ENCODE peak calls at places on chromosomes 12 and 14, in nine cellular contexts. One of them, this sample, is unnamed.

GRCh38 chr14:49303952-49304516 is 282.1 kb downstream of the RPS29 start:
- DNase-seq in H54: peak; percentile 2
- DNase-seq in progenitor cell of endocrine pancreas: peak; percentile 53
- DNase-seq in keratinocyte: no peak
- DNase-seq in astrocyte of the hippocampus: peak; percentile 77
- DNase-seq in iPS-NIHi11: peak; percentile 61
- DNase-seq in A673: peak; percentile 70
- DNase-seq in NCI-H1092: no peak
- DNase-seq in ovary: peak; percentile 31
- DNase-seq in this sample: no peak

GRCh38 chr12:76190249-76190648 is 105.8 kb upstream of the NAP1L1 start:
- DNase-seq in H54: no peak
- DNase-seq in progenitor cell of endocrine pancreas: no peak
- DNase-seq in keratinocyte: no peak
- DNase-seq in astrocyte of the hippocampus: no peak
- DNase-seq in iPS-NIHi11: no peak
- DNase-seq in A673: no peak
- DNase-seq in NCI-H1092: no peak
- DNase-seq in ovary: no peak
- DNase-seq in this sample: no peak

GRCh38 chr14:68856572-68856971 is 63.7 kb upstream of the ZFP36L1 start:
- DNase-seq in H54: no peak
- DNase-seq in progenitor cell of endocrine pancreas: no peak
- DNase-seq in keratinocyte: no peak
- DNase-seq in astrocyte of the hippocampus: no peak
- DNase-seq in iPS-NIHi11: no peak
- DNase-seq in A673: no peak
- DNase-seq in NCI-H1092: no peak
- DNase-seq in ovary: no peak
- DNase-seq in this sample: no peak

GRCh38 chr12:98578392-98578791 is 15.1 kb upstream of the SLC25A3 start:
- DNase-seq in H54: no peak
- DNase-seq in progenitor cell of endocrine pancreas: no peak
- DNase-seq in keratinocyte: no peak
- DNase-seq in astrocyte of the hippocampus: no peak
- DNase-seq in iPS-NIHi11: no peak
- DNase-seq in A673: no peak
- DNase-seq in NCI-H1092: no peak
- DNase-seq in ovary: no peak
- DNase-seq in this sample: no peak

GRCh38 chr12:67661311-67662011 is 12.9 kb downstream of the DYRK2 start:
- DNase-seq in H54: no peak
- DNase-seq in progenitor cell of endocrine pancreas: no peak
- DNase-seq in keratinocyte: no peak
- DNase-seq in astrocyte of the hippocampus: peak; percentile 26
- DNase-seq in iPS-NIHi11: no peak
- DNase-seq in A673: peak; percentile 85
- DNase-seq in NCI-H1092: no peak
- DNase-seq in ovary: no peak
- DNase-seq in this sample: peak; percentile 24

GRCh38 chr12:132079190-132079589 is 64.9 kb downstream of the DDX51 start:
- DNase-seq in H54: no peak
- DNase-seq in progenitor cell of endocrine pancreas: no peak
- DNase-seq in keratinocyte: no peak
- DNase-seq in astrocyte of the hippocampus: no peak
- DNase-seq in iPS-NIHi11: no peak
- DNase-seq in A673: no peak
- DNase-seq in NCI-H1092: no peak
- DNase-seq in ovary: peak; percentile 74
- DNase-seq in this sample: no peak

GRCh38 chr12:105804591-105805265 is 334.0 kb downstream of the NUAK1 start:
- DNase-seq in H54: no peak
- DNase-seq in progenitor cell of endocrine pancreas: no peak
- DNase-seq in keratinocyte: no peak
- DNase-seq in astrocyte of the hippocampus: no peak
- DNase-seq in iPS-NIHi11: no peak
- DNase-seq in A673: no peak
- DNase-seq in NCI-H1092: no peak
- DNase-seq in ovary: no peak
- DNase-seq in this sample: no peak

GRCh38 chr14:45135181-45135580 is 549 bp upstream of the FANCM start:
- DNase-seq in H54: no peak
- DNase-seq in progenitor cell of endocrine pancreas: no peak
- DNase-seq in keratinocyte: no peak
- DNase-seq in astrocyte of the hippocampus: peak; percentile 44
- DNase-seq in iPS-NIHi11: no peak
- DNase-seq in A673: peak; percentile 5
- DNase-seq in NCI-H1092: no peak
- DNase-seq in ovary: no peak
- DNase-seq in this sample: no peak

GRCh38 chr12:49233842-49234526 is 30.9 kb upstream of the TUBA1C start:
- DNase-seq in H54: no peak
- DNase-seq in progenitor cell of endocrine pancreas: no peak
- DNase-seq in keratinocyte: no peak
- DNase-seq in astrocyte of the hippocampus: peak; percentile 39
- DNase-seq in iPS-NIHi11: no peak
- DNase-seq in A673: no peak
- DNase-seq in NCI-H1092: peak; percentile 51
- DNase-seq in ovary: peak; percentile 23
- DNase-seq in this sample: no peak

GRCh38 chr12:113056631-113057488 is at the start of gene DTX1:
- DNase-seq in H54: no peak
- DNase-seq in progenitor cell of endocrine pancreas: no peak
- DNase-seq in keratinocyte: no peak
- DNase-seq in astrocyte of the hippocampus: peak; percentile 47
- DNase-seq in iPS-NIHi11: peak; percentile 72
- DNase-seq in A673: peak; percentile 12
- DNase-seq in NCI-H1092: peak; percentile 32
- DNase-seq in ovary: no peak
- DNase-seq in this sample: no peak

GRCh38 chr14:70886421-70887206 is 20.6 kb upstream of the PCNX1 start:
- DNase-seq in H54: no peak
- DNase-seq in progenitor cell of endocrine pancreas: no peak
- DNase-seq in keratinocyte: no peak
- DNase-seq in astrocyte of the hippocampus: no peak
- DNase-seq in iPS-NIHi11: no peak
- DNase-seq in A673: no peak
- DNase-seq in NCI-H1092: no peak
- DNase-seq in ovary: no peak
- DNase-seq in this sample: no peak

GRCh38 chr14:104299993-104300761 is 161.8 kb downstream of the KIF26A start:
- DNase-seq in H54: no peak
- DNase-seq in progenitor cell of endocrine pancreas: no peak
- DNase-seq in keratinocyte: no peak
- DNase-seq in astrocyte of the hippocampus: no peak
- DNase-seq in iPS-NIHi11: no peak
- DNase-seq in A673: no peak
- DNase-seq in NCI-H1092: no peak
- DNase-seq in ovary: no peak
- DNase-seq in this sample: no peak

GRCh38 chr14:69573841-69574265 is 818 bp downstream of the CCDC177 start:
- DNase-seq in H54: no peak
- DNase-seq in progenitor cell of endocrine pancreas: no peak
- DNase-seq in keratinocyte: no peak
- DNase-seq in astrocyte of the hippocampus: peak; percentile 21
- DNase-seq in iPS-NIHi11: peak; percentile 44
- DNase-seq in A673: peak; percentile 66
- DNase-seq in NCI-H1092: peak; percentile 66
- DNase-seq in ovary: no peak
- DNase-seq in this sample: no peak

GRCh38 chr14:65432361-65432948 is 19.9 kb downstream of the FUT8 start:
- DNase-seq in H54: no peak
- DNase-seq in progenitor cell of endocrine pancreas: no peak
- DNase-seq in keratinocyte: no peak
- DNase-seq in astrocyte of the hippocampus: peak; percentile 39
- DNase-seq in iPS-NIHi11: no peak
- DNase-seq in A673: no peak
- DNase-seq in NCI-H1092: no peak
- DNase-seq in ovary: no peak
- DNase-seq in this sample: no peak

GRCh38 chr12:76137611-76138010 is 53.1 kb upstream of the NAP1L1 start:
- DNase-seq in H54: no peak
- DNase-seq in progenitor cell of endocrine pancreas: no peak
- DNase-seq in keratinocyte: no peak
- DNase-seq in astrocyte of the hippocampus: no peak
- DNase-seq in iPS-NIHi11: no peak
- DNase-seq in A673: no peak
- DNase-seq in NCI-H1092: no peak
- DNase-seq in ovary: no peak
- DNase-seq in this sample: no peak

GRCh38 chr14:77344597-77344996 is 23.8 kb downstream of the GSTZ1 start:
- DNase-seq in H54: no peak
- DNase-seq in progenitor cell of endocrine pancreas: no peak
- DNase-seq in keratinocyte: no peak
- DNase-seq in astrocyte of the hippocampus: peak; percentile 38
- DNase-seq in iPS-NIHi11: no peak
- DNase-seq in A673: peak; percentile 33
- DNase-seq in NCI-H1092: no peak
- DNase-seq in ovary: no peak
- DNase-seq in this sample: no peak

GRCh38 chr12:30013051-30013450 is 229.3 kb upstream of the TMTC1 start:
- DNase-seq in H54: no peak
- DNase-seq in progenitor cell of endocrine pancreas: no peak
- DNase-seq in keratinocyte: no peak
- DNase-seq in astrocyte of the hippocampus: no peak
- DNase-seq in iPS-NIHi11: peak; percentile 40
- DNase-seq in A673: no peak
- DNase-seq in NCI-H1092: no peak
- DNase-seq in ovary: no peak
- DNase-seq in this sample: peak; percentile 43

GRCh38 chr14:94691658-94692029 is 78.3 kb downstream of the GSC start:
- DNase-seq in H54: no peak
- DNase-seq in progenitor cell of endocrine pancreas: no peak
- DNase-seq in keratinocyte: no peak
- DNase-seq in astrocyte of the hippocampus: peak; percentile 20
- DNase-seq in iPS-NIHi11: no peak
- DNase-seq in A673: peak; percentile 36
- DNase-seq in NCI-H1092: no peak
- DNase-seq in ovary: no peak
- DNase-seq in this sample: no peak

GRCh38 chr12:28936221-28936620 is 212.9 kb upstream of the FAR2 start:
- DNase-seq in H54: no peak
- DNase-seq in progenitor cell of endocrine pancreas: no peak
- DNase-seq in keratinocyte: no peak
- DNase-seq in astrocyte of the hippocampus: peak; percentile 14
- DNase-seq in iPS-NIHi11: no peak
- DNase-seq in A673: no peak
- DNase-seq in NCI-H1092: no peak
- DNase-seq in ovary: no peak
- DNase-seq in this sample: no peak

GRCh38 chr12:110600254-110600653 is 13.7 kb upstream of the TCTN1 start:
- DNase-seq in H54: no peak
- DNase-seq in progenitor cell of endocrine pancreas: no peak
- DNase-seq in keratinocyte: no peak
- DNase-seq in astrocyte of the hippocampus: peak; percentile 61
- DNase-seq in iPS-NIHi11: no peak
- DNase-seq in A673: peak; percentile 77
- DNase-seq in NCI-H1092: no peak
- DNase-seq in ovary: no peak
- DNase-seq in this sample: peak; percentile 5

GRCh38 chr14:100384277-100384676 is 61.1 kb downstream of the SLC25A47 start:
- DNase-seq in H54: no peak
- DNase-seq in progenitor cell of endocrine pancreas: no peak
- DNase-seq in keratinocyte: no peak
- DNase-seq in astrocyte of the hippocampus: no peak
- DNase-seq in iPS-NIHi11: no peak
- DNase-seq in A673: no peak
- DNase-seq in NCI-H1092: no peak
- DNase-seq in ovary: no peak
- DNase-seq in this sample: no peak

GRCh38 chr12:122974274-122974891 is 661 bp upstream of the OGFOD2 start:
- DNase-seq in H54: peak; percentile 83
- DNase-seq in progenitor cell of endocrine pancreas: peak; percentile 97
- DNase-seq in keratinocyte: peak; percentile 80
- DNase-seq in astrocyte of the hippocampus: peak; percentile 99
- DNase-seq in iPS-NIHi11: peak; percentile 89
- DNase-seq in A673: peak; percentile 98
- DNase-seq in NCI-H1092: peak; percentile 95
- DNase-seq in ovary: peak; percentile 98
- DNase-seq in this sample: peak; percentile 87

GRCh38 chr12:98618952-98619351 is 25.5 kb downstream of the SLC25A3 start:
- DNase-seq in H54: no peak
- DNase-seq in progenitor cell of endocrine pancreas: no peak
- DNase-seq in keratinocyte: no peak
- DNase-seq in astrocyte of the hippocampus: no peak
- DNase-seq in iPS-NIHi11: no peak
- DNase-seq in A673: peak; percentile 68
- DNase-seq in NCI-H1092: no peak
- DNase-seq in ovary: no peak
- DNase-seq in this sample: no peak

GRCh38 chr14:92887157-92887556 is 35.8 kb upstream of the CHGA start:
- DNase-seq in H54: no peak
- DNase-seq in progenitor cell of endocrine pancreas: no peak
- DNase-seq in keratinocyte: no peak
- DNase-seq in astrocyte of the hippocampus: no peak
- DNase-seq in iPS-NIHi11: no peak
- DNase-seq in A673: no peak
- DNase-seq in NCI-H1092: no peak
- DNase-seq in ovary: no peak
- DNase-seq in this sample: no peak

GRCh38 chr12:110073049-110073831 is 24.9 kb upstream of the C12orf76 start:
- DNase-seq in H54: peak; percentile 27
- DNase-seq in progenitor cell of endocrine pancreas: no peak
- DNase-seq in keratinocyte: no peak
- DNase-seq in astrocyte of the hippocampus: no peak
- DNase-seq in iPS-NIHi11: peak; percentile 26
- DNase-seq in A673: peak; percentile 25
- DNase-seq in NCI-H1092: peak; percentile 35
- DNase-seq in ovary: no peak
- DNase-seq in this sample: no peak

GRCh38 chr12:85796001-85796400 is 40.2 kb downstream of the RASSF9 start:
- DNase-seq in H54: no peak
- DNase-seq in progenitor cell of endocrine pancreas: no peak
- DNase-seq in keratinocyte: no peak
- DNase-seq in astrocyte of the hippocampus: no peak
- DNase-seq in iPS-NIHi11: no peak
- DNase-seq in A673: no peak
- DNase-seq in NCI-H1092: no peak
- DNase-seq in ovary: no peak
- DNase-seq in this sample: no peak

GRCh38 chr14:22598099-22598895 is at the start of gene ABHD4:
- DNase-seq in H54: peak; percentile 55
- DNase-seq in progenitor cell of endocrine pancreas: peak; percentile 66
- DNase-seq in keratinocyte: no peak
- DNase-seq in astrocyte of the hippocampus: peak; percentile 85
- DNase-seq in iPS-NIHi11: peak; percentile 91
- DNase-seq in A673: peak; percentile 57
- DNase-seq in NCI-H1092: peak; percentile 53
- DNase-seq in ovary: peak; percentile 79
- DNase-seq in this sample: peak; percentile 19